ENCODE peak calls at places on chromosomes 12 and 14, in ten cellular contexts. One of them, this sample, is unnamed.

GRCh38 chr12:53960187-53961024 is 5.7 kb downstream of the HOXC12 start:
- DNase-seq in EL: no peak
- DNase-seq in H54: no peak
- DNase-seq in A549: no peak
- DNase-seq in Panc1: no peak
- DNase-seq in activated T-cell treated with anti-CD3 and anti-CD28 coated beads, Interleukin-2, amount 50 U/mL, for 72 hours: no peak
- DNase-seq in omental fat pad: no peak
- DNase-seq in HTR-8/SVneo: no peak
- DNase-seq in NCI-H1092 treated with DMSO at 0.1 percent for 48 hours: no peak
- DNase-seq in GM06990: no peak
- DNase-seq in this sample: no peak

GRCh38 chr14:80705241-80705980 is 236.1 kb downstream of the CEP128 start:
- DNase-seq in activated T-cell treated with anti-CD3 and anti-CD28 coated beads, Interleukin-2, amount 50 U/mL, for 72 hours: no peak
- DNase-seq in Panc1: no peak
- DNase-seq in EL: peak; percentile 33
- DNase-seq in HTR-8/SVneo: no peak
- DNase-seq in GM06990: no peak
- DNase-seq in omental fat pad: no peak
- DNase-seq in NCI-H1092 treated with DMSO at 0.1 percent for 48 hours: no peak
- DNase-seq in H54: no peak
- DNase-seq in A549: no peak
- DNase-seq in this sample: no peak

GRCh38 chr12:124568431-124569374 is 1.3 kb upstream of the NCOR2 start:
- DNase-seq in HTR-8/SVneo: no peak
- DNase-seq in Panc1: no peak
- DNase-seq in omental fat pad: no peak
- DNase-seq in EL: peak; percentile 83
- DNase-seq in GM06990: peak; percentile 79
- DNase-seq in A549: no peak
- DNase-seq in NCI-H1092 treated with DMSO at 0.1 percent for 48 hours: no peak
- DNase-seq in activated T-cell treated with anti-CD3 and anti-CD28 coated beads, Interleukin-2, amount 50 U/mL, for 72 hours: peak; percentile 13
- DNase-seq in H54: peak; percentile 62
- DNase-seq in this sample: peak; percentile 16

GRCh38 chr12:101839324-101840283 is 8.8 kb upstream of the GNPTAB start:
- DNase-seq in GM06990: no peak
- DNase-seq in Panc1: peak; percentile 57
- DNase-seq in EL: peak; percentile 70
- DNase-seq in HTR-8/SVneo: peak; percentile 53
- DNase-seq in activated T-cell treated with anti-CD3 and anti-CD28 coated beads, Interleukin-2, amount 50 U/mL, for 72 hours: peak; percentile 73
- DNase-seq in A549: peak; percentile 65
- DNase-seq in NCI-H1092 treated with DMSO at 0.1 percent for 48 hours: peak; percentile 3
- DNase-seq in omental fat pad: peak; percentile 44
- DNase-seq in H54: no peak
- DNase-seq in this sample: peak; percentile 24

GRCh38 chr12:8026282-8026637 is 6.3 kb upstream of the FOXJ2 start:
- DNase-seq in omental fat pad: no peak
- DNase-seq in HTR-8/SVneo: no peak
- DNase-seq in GM06990: no peak
- DNase-seq in activated T-cell treated with anti-CD3 and anti-CD28 coated beads, Interleukin-2, amount 50 U/mL, for 72 hours: no peak
- DNase-seq in NCI-H1092 treated with DMSO at 0.1 percent for 48 hours: no peak
- DNase-seq in A549: no peak
- DNase-seq in EL: no peak
- DNase-seq in H54: no peak
- DNase-seq in Panc1: no peak
- DNase-seq in this sample: no peak

GRCh38 chr14:105397350-105397931 is 897 bp upstream of the TEX22 start:
- DNase-seq in H54: no peak
- DNase-seq in EL: no peak
- DNase-seq in A549: no peak
- DNase-seq in activated T-cell treated with anti-CD3 and anti-CD28 coated beads, Interleukin-2, amount 50 U/mL, for 72 hours: no peak
- DNase-seq in omental fat pad: no peak
- DNase-seq in Panc1: no peak
- DNase-seq in GM06990: no peak
- DNase-seq in NCI-H1092 treated with DMSO at 0.1 percent for 48 hours: no peak
- DNase-seq in HTR-8/SVneo: no peak
- DNase-seq in this sample: no peak

GRCh38 chr12:14393736-14394135 is 28.3 kb downstream of the ATF7IP start:
- DNase-seq in NCI-H1092 treated with DMSO at 0.1 percent for 48 hours: no peak
- DNase-seq in HTR-8/SVneo: no peak
- DNase-seq in activated T-cell treated with anti-CD3 and anti-CD28 coated beads, Interleukin-2, amount 50 U/mL, for 72 hours: no peak
- DNase-seq in EL: peak; percentile 39
- DNase-seq in Panc1: no peak
- DNase-seq in GM06990: no peak
- DNase-seq in omental fat pad: no peak
- DNase-seq in H54: no peak
- DNase-seq in A549: no peak
- DNase-seq in this sample: no peak

GRCh38 chr14:68816183-68816942 is 23.5 kb upstream of the ZFP36L1 start:
- DNase-seq in Panc1: no peak
- DNase-seq in activated T-cell treated with anti-CD3 and anti-CD28 coated beads, Interleukin-2, amount 50 U/mL, for 72 hours: peak; percentile 91
- DNase-seq in A549: peak; percentile 93
- DNase-seq in H54: peak; percentile 76
- DNase-seq in omental fat pad: peak; percentile 75
- DNase-seq in NCI-H1092 treated with DMSO at 0.1 percent for 48 hours: peak; percentile 91
- DNase-seq in GM06990: peak; percentile 93
- DNase-seq in HTR-8/SVneo: peak; percentile 99
- DNase-seq in EL: peak; percentile 92
- DNase-seq in this sample: peak; percentile 57

GRCh38 chr12:3005736-3006135 is 46.5 kb downstream of the TEAD4 start:
- DNase-seq in activated T-cell treated with anti-CD3 and anti-CD28 coated beads, Interleukin-2, amount 50 U/mL, for 72 hours: no peak
- DNase-seq in HTR-8/SVneo: no peak
- DNase-seq in EL: peak; percentile 93
- DNase-seq in GM06990: no peak
- DNase-seq in Panc1: no peak
- DNase-seq in H54: no peak
- DNase-seq in NCI-H1092 treated with DMSO at 0.1 percent for 48 hours: no peak
- DNase-seq in A549: no peak
- DNase-seq in omental fat pad: no peak
- DNase-seq in this sample: no peak

GRCh38 chr14:96637521-96637920 is 135.3 kb downstream of the PAPOLA start:
- DNase-seq in A549: no peak
- DNase-seq in Panc1: no peak
- DNase-seq in omental fat pad: peak; percentile 9
- DNase-seq in EL: no peak
- DNase-seq in GM06990: no peak
- DNase-seq in H54: no peak
- DNase-seq in NCI-H1092 treated with DMSO at 0.1 percent for 48 hours: no peak
- DNase-seq in activated T-cell treated with anti-CD3 and anti-CD28 coated beads, Interleukin-2, amount 50 U/mL, for 72 hours: no peak
- DNase-seq in HTR-8/SVneo: no peak
- DNase-seq in this sample: no peak

GRCh38 chr12:108738165-108738564 is 6.8 kb upstream of the CORO1C start:
- DNase-seq in H54: no peak
- DNase-seq in A549: no peak
- DNase-seq in EL: no peak
- DNase-seq in GM06990: no peak
- DNase-seq in HTR-8/SVneo: no peak
- DNase-seq in Panc1: no peak
- DNase-seq in omental fat pad: no peak
- DNase-seq in activated T-cell treated with anti-CD3 and anti-CD28 coated beads, Interleukin-2, amount 50 U/mL, for 72 hours: no peak
- DNase-seq in NCI-H1092 treated with DMSO at 0.1 percent for 48 hours: no peak
- DNase-seq in this sample: no peak

GRCh38 chr14:100944052-100944451 is 40.5 kb upstream of the RTL1 start:
- DNase-seq in H54: no peak
- DNase-seq in A549: no peak
- DNase-seq in GM06990: no peak
- DNase-seq in NCI-H1092 treated with DMSO at 0.1 percent for 48 hours: no peak
- DNase-seq in HTR-8/SVneo: no peak
- DNase-seq in Panc1: no peak
- DNase-seq in omental fat pad: no peak
- DNase-seq in activated T-cell treated with anti-CD3 and anti-CD28 coated beads, Interleukin-2, amount 50 U/mL, for 72 hours: no peak
- DNase-seq in EL: no peak
- DNase-seq in this sample: no peak

GRCh38 chr14:77980475-77981321 is 180.8 kb downstream of the ADCK1 start:
- DNase-seq in A549: no peak
- DNase-seq in NCI-H1092 treated with DMSO at 0.1 percent for 48 hours: peak; percentile 60
- DNase-seq in HTR-8/SVneo: no peak
- DNase-seq in GM06990: peak; percentile 8
- DNase-seq in Panc1: no peak
- DNase-seq in EL: peak; percentile 3
- DNase-seq in omental fat pad: no peak
- DNase-seq in activated T-cell treated with anti-CD3 and anti-CD28 coated beads, Interleukin-2, amount 50 U/mL, for 72 hours: no peak
- DNase-seq in H54: no peak
- DNase-seq in this sample: no peak

GRCh38 chr14:51638071-51638944 is 13.4 kb upstream of the FRMD6 start:
- DNase-seq in Panc1: no peak
- DNase-seq in H54: no peak
- DNase-seq in activated T-cell treated with anti-CD3 and anti-CD28 coated beads, Interleukin-2, amount 50 U/mL, for 72 hours: no peak
- DNase-seq in GM06990: no peak
- DNase-seq in EL: peak; percentile 93
- DNase-seq in HTR-8/SVneo: peak; percentile 62
- DNase-seq in NCI-H1092 treated with DMSO at 0.1 percent for 48 hours: no peak
- DNase-seq in omental fat pad: no peak
- DNase-seq in A549: peak; percentile 68
- DNase-seq in this sample: peak; percentile 16

GRCh38 chr12:46555379-46555778 is 182.8 kb upstream of the SLC38A2 start:
- DNase-seq in NCI-H1092 treated with DMSO at 0.1 percent for 48 hours: no peak
- DNase-seq in H54: no peak
- DNase-seq in GM06990: no peak
- DNase-seq in HTR-8/SVneo: no peak
- DNase-seq in A549: no peak
- DNase-seq in activated T-cell treated with anti-CD3 and anti-CD28 coated beads, Interleukin-2, amount 50 U/mL, for 72 hours: no peak
- DNase-seq in Panc1: no peak
- DNase-seq in omental fat pad: no peak
- DNase-seq in EL: peak; percentile 88
- DNase-seq in this sample: peak; percentile 74

GRCh38 chr14:104751539-104752337 is 1.2 kb upstream of the SIVA1 start:
- DNase-seq in activated T-cell treated with anti-CD3 and anti-CD28 coated beads, Interleukin-2, amount 50 U/mL, for 72 hours: no peak
- DNase-seq in A549: no peak
- DNase-seq in Panc1: no peak
- DNase-seq in omental fat pad: no peak
- DNase-seq in H54: no peak
- DNase-seq in HTR-8/SVneo: no peak
- DNase-seq in EL: no peak
- DNase-seq in NCI-H1092 treated with DMSO at 0.1 percent for 48 hours: no peak
- DNase-seq in GM06990: no peak
- DNase-seq in this sample: no peak

GRCh38 chr14:70888681-70889175 is 18.5 kb upstream of the PCNX1 start:
- DNase-seq in HTR-8/SVneo: peak; percentile 82
- DNase-seq in A549: no peak
- DNase-seq in NCI-H1092 treated with DMSO at 0.1 percent for 48 hours: no peak
- DNase-seq in H54: peak; percentile 10
- DNase-seq in omental fat pad: no peak
- DNase-seq in activated T-cell treated with anti-CD3 and anti-CD28 coated beads, Interleukin-2, amount 50 U/mL, for 72 hours: no peak
- DNase-seq in Panc1: no peak
- DNase-seq in GM06990: no peak
- DNase-seq in EL: peak; percentile 76
- DNase-seq in this sample: no peak

GRCh38 chr14:55730602-55731001 is 150.6 kb downstream of the KTN1 start:
- DNase-seq in EL: no peak
- DNase-seq in A549: no peak
- DNase-seq in activated T-cell treated with anti-CD3 and anti-CD28 coated beads, Interleukin-2, amount 50 U/mL, for 72 hours: no peak
- DNase-seq in GM06990: no peak
- DNase-seq in Panc1: no peak
- DNase-seq in NCI-H1092 treated with DMSO at 0.1 percent for 48 hours: no peak
- DNase-seq in omental fat pad: no peak
- DNase-seq in H54: no peak
- DNase-seq in HTR-8/SVneo: no peak
- DNase-seq in this sample: no peak

GRCh38 chr14:98195256-98195655 is 1076.7 kb downstream of the BCL11B start:
- DNase-seq in HTR-8/SVneo: no peak
- DNase-seq in Panc1: no peak
- DNase-seq in NCI-H1092 treated with DMSO at 0.1 percent for 48 hours: no peak
- DNase-seq in activated T-cell treated with anti-CD3 and anti-CD28 coated beads, Interleukin-2, amount 50 U/mL, for 72 hours: no peak
- DNase-seq in H54: no peak
- DNase-seq in omental fat pad: no peak
- DNase-seq in EL: no peak
- DNase-seq in GM06990: no peak
- DNase-seq in A549: no peak
- DNase-seq in this sample: no peak

GRCh38 chr12:81330480-81330879 is 252.6 kb downstream of the ACSS3 start:
- DNase-seq in H54: no peak
- DNase-seq in HTR-8/SVneo: no peak
- DNase-seq in A549: no peak
- DNase-seq in Panc1: no peak
- DNase-seq in GM06990: no peak
- DNase-seq in omental fat pad: no peak
- DNase-seq in EL: no peak
- DNase-seq in NCI-H1092 treated with DMSO at 0.1 percent for 48 hours: no peak
- DNase-seq in activated T-cell treated with anti-CD3 and anti-CD28 coated beads, Interleukin-2, amount 50 U/mL, for 72 hours: no peak
- DNase-seq in this sample: no peak

GRCh38 chr12:116432321-116432750 is 126.8 kb upstream of the MAP1LC3B2 start:
- DNase-seq in omental fat pad: no peak
- DNase-seq in H54: no peak
- DNase-seq in Panc1: no peak
- DNase-seq in A549: no peak
- DNase-seq in HTR-8/SVneo: no peak
- DNase-seq in activated T-cell treated with anti-CD3 and anti-CD28 coated beads, Interleukin-2, amount 50 U/mL, for 72 hours: no peak
- DNase-seq in NCI-H1092 treated with DMSO at 0.1 percent for 48 hours: no peak
- DNase-seq in EL: peak; percentile 38
- DNase-seq in GM06990: no peak
- DNase-seq in this sample: no peak

GRCh38 chr12:88639361-88639760 is 59.1 kb upstream of the KITLG start:
- DNase-seq in omental fat pad: no peak
- DNase-seq in NCI-H1092 treated with DMSO at 0.1 percent for 48 hours: peak; percentile 64
- DNase-seq in HTR-8/SVneo: no peak
- DNase-seq in EL: no peak
- DNase-seq in GM06990: no peak
- DNase-seq in activated T-cell treated with anti-CD3 and anti-CD28 coated beads, Interleukin-2, amount 50 U/mL, for 72 hours: no peak
- DNase-seq in Panc1: no peak
- DNase-seq in H54: no peak
- DNase-seq in A549: no peak
- DNase-seq in this sample: no peak

GRCh38 chr12:52394836-52395405 is 9.5 kb upstream of the KRT84 start:
- DNase-seq in HTR-8/SVneo: no peak
- DNase-seq in Panc1: no peak
- DNase-seq in activated T-cell treated with anti-CD3 and anti-CD28 coated beads, Interleukin-2, amount 50 U/mL, for 72 hours: no peak
- DNase-seq in omental fat pad: no peak
- DNase-seq in GM06990: no peak
- DNase-seq in A549: no peak
- DNase-seq in EL: no peak
- DNase-seq in NCI-H1092 treated with DMSO at 0.1 percent for 48 hours: no peak
- DNase-seq in H54: no peak
- DNase-seq in this sample: no peak